ENCODE peak calls at places on chromosome 18, in five cellular contexts. One of them, this sample, is unnamed.

GRCh38 chr18:63128242-63128967 is 191.2 kb downstream of the BCL2 start:
- DNase-seq in neuronal stem cell: no peak
- DNase-seq in SJSA1: no peak
- DNase-seq in IMR-90: no peak
- DNase-seq in esophagus squamous epithelium: no peak
- DNase-seq in this sample: no peak

GRCh38 chr18:25164837-25165791 is 186.9 kb downstream of the ZNF521 start:
- DNase-seq in neuronal stem cell: no peak
- DNase-seq in esophagus squamous epithelium: no peak
- DNase-seq in SJSA1: peak; percentile 20
- DNase-seq in IMR-90: peak; percentile 84
- DNase-seq in this sample: no peak

GRCh38 chr18:49527631-49528327 is 34.1 kb upstream of the LIPG start:
- DNase-seq in esophagus squamous epithelium: no peak
- DNase-seq in IMR-90: no peak
- DNase-seq in neuronal stem cell: no peak
- DNase-seq in SJSA1: peak; percentile 68
- DNase-seq in this sample: no peak

GRCh38 chr18:56043691-56044090 is 455.7 kb upstream of the TCF4 start:
- DNase-seq in esophagus squamous epithelium: no peak
- DNase-seq in SJSA1: no peak
- DNase-seq in neuronal stem cell: no peak
- DNase-seq in IMR-90: no peak
- DNase-seq in this sample: no peak

GRCh38 chr18:37484893-37485834 is 80.4 kb downstream of the CELF4 start:
- DNase-seq in SJSA1: no peak
- DNase-seq in IMR-90: peak; percentile 5
- DNase-seq in esophagus squamous epithelium: no peak
- DNase-seq in neuronal stem cell: peak; percentile 42
- DNase-seq in this sample: no peak

GRCh38 chr18:11074879-11075278 is 74.5 kb downstream of the PIEZO2 start:
- DNase-seq in esophagus squamous epithelium: no peak
- DNase-seq in SJSA1: peak; percentile 6
- DNase-seq in neuronal stem cell: no peak
- DNase-seq in IMR-90: peak; percentile 11
- DNase-seq in this sample: no peak

GRCh38 chr18:3441290-3441689 is 8.7 kb upstream of the TGIF1 start:
- DNase-seq in esophagus squamous epithelium: no peak
- DNase-seq in neuronal stem cell: no peak
- DNase-seq in SJSA1: peak; percentile 22
- DNase-seq in IMR-90: no peak
- DNase-seq in this sample: no peak

GRCh38 chr18:9705183-9705864 is 2.8 kb upstream of the RAB31 start:
- DNase-seq in SJSA1: peak; percentile 54
- DNase-seq in esophagus squamous epithelium: no peak
- DNase-seq in neuronal stem cell: no peak
- DNase-seq in IMR-90: peak; percentile 76
- DNase-seq in this sample: no peak

GRCh38 chr18:76721207-76721996 is 101.0 kb upstream of the ZNF236 start:
- DNase-seq in IMR-90: no peak
- DNase-seq in esophagus squamous epithelium: no peak
- DNase-seq in neuronal stem cell: no peak
- DNase-seq in SJSA1: no peak
- DNase-seq in this sample: peak; percentile 26

GRCh38 chr18:43010611-43011010 is 104.9 kb downstream of the RIT2 start:
- DNase-seq in SJSA1: no peak
- DNase-seq in neuronal stem cell: no peak
- DNase-seq in esophagus squamous epithelium: no peak
- DNase-seq in IMR-90: no peak
- DNase-seq in this sample: no peak

GRCh38 chr18:3790702-3791101 is 340.7 kb downstream of the TGIF1 start:
- DNase-seq in SJSA1: no peak
- DNase-seq in esophagus squamous epithelium: no peak
- DNase-seq in neuronal stem cell: no peak
- DNase-seq in IMR-90: no peak
- DNase-seq in this sample: no peak

GRCh38 chr18:22302152-22302551 is 115.6 kb downstream of the CTAGE1 start:
- DNase-seq in SJSA1: no peak
- DNase-seq in IMR-90: no peak
- DNase-seq in esophagus squamous epithelium: no peak
- DNase-seq in neuronal stem cell: no peak
- DNase-seq in this sample: no peak

GRCh38 chr18:62262050-62262449 is 63.1 kb upstream of the TNFRSF11A start:
- DNase-seq in esophagus squamous epithelium: no peak
- DNase-seq in IMR-90: no peak
- DNase-seq in SJSA1: no peak
- DNase-seq in neuronal stem cell: no peak
- DNase-seq in this sample: no peak

GRCh38 chr18:34370704-34371405 is 146.1 kb upstream of the NOL4 start:
- DNase-seq in IMR-90: no peak
- DNase-seq in SJSA1: no peak
- DNase-seq in neuronal stem cell: no peak
- DNase-seq in esophagus squamous epithelium: no peak
- DNase-seq in this sample: no peak

GRCh38 chr18:56995579-56996194 is 151.2 kb upstream of the BOD1L2 start:
- DNase-seq in SJSA1: no peak
- DNase-seq in esophagus squamous epithelium: no peak
- DNase-seq in IMR-90: no peak
- DNase-seq in neuronal stem cell: no peak
- DNase-seq in this sample: no peak

GRCh38 chr18:3466051-3466450 is 16.1 kb downstream of the TGIF1 start:
- DNase-seq in neuronal stem cell: no peak
- DNase-seq in SJSA1: no peak
- DNase-seq in IMR-90: peak; percentile 90
- DNase-seq in esophagus squamous epithelium: no peak
- DNase-seq in this sample: no peak

DNA sequence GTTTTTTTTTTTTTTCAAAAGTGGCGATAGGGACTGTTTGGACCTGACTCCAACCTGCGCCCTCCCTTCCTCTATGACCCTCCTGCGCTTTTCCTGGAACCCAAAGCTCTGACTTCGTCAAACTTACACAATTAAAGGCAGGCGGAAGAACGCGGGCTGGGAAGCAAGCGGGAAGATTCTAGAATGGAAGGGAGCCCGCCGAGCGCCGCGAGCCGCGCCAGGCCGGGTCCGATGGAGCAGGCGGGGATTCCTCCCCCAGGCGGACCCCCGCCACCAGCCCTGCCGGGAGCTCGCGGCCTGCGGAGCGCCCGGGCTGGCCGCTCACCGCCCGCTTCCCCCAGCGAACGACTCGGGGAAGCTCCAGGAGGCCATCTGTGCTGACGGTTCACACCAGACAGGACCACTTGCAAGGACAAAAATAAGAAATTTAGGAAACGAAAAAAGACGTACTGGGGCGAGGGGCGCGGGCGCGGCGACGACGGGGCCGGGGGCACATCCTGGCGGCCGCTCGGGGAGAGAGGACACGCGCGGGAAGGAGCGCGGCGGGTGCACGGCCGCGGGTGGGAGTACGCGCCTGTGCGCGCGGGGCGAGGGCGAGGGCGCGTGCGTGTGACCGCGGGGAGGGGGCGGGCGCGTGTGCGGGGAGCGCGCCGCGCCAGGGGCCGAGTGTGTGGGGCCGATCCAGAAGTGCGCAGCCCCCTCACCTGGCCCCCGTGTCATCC is 1.1 kb upstream of the SALL3 start:
- DNase-seq in IMR-90: no peak
- DNase-seq in neuronal stem cell: no peak
- DNase-seq in esophagus squamous epithelium: no peak
- DNase-seq in SJSA1: no peak
- DNase-seq in this sample: no peak
- H3K9me3 ChIP-seq in IMR-90: peaks cover 6% of the 10 kb centered on the region
- H3K9me3 ChIP-seq in neuronal stem cell: peaks cover 2% of the 10 kb centered on the region
- H3K9me3 ChIP-seq in esophagus squamous epithelium: no peaks in the 10 kb centered on the region
- H3K9me3 ChIP-seq in SJSA1: peaks cover 21% of the 10 kb centered on the region
- H3K9me3 ChIP-seq in this sample: no peaks in the 10 kb centered on the region

GRCh38 chr18:809985-810642 is 1.9 kb downstream of the YES1 start:
- DNase-seq in neuronal stem cell: no peak
- DNase-seq in esophagus squamous epithelium: no peak
- DNase-seq in SJSA1: no peak
- DNase-seq in IMR-90: no peak
- DNase-seq in this sample: no peak
- H3K27me3 ChIP-seq in neuronal stem cell: no peaks in the 10 kb centered on the region
- H3K27me3 ChIP-seq in esophagus squamous epithelium: no peaks in the 10 kb centered on the region
- H3K27me3 ChIP-seq in SJSA1: no peaks in the 10 kb centered on the region
- H3K27me3 ChIP-seq in IMR-90: no peaks in the 10 kb centered on the region
- H3K27me3 ChIP-seq in this sample: no peaks in the 10 kb centered on the region

DNA sequence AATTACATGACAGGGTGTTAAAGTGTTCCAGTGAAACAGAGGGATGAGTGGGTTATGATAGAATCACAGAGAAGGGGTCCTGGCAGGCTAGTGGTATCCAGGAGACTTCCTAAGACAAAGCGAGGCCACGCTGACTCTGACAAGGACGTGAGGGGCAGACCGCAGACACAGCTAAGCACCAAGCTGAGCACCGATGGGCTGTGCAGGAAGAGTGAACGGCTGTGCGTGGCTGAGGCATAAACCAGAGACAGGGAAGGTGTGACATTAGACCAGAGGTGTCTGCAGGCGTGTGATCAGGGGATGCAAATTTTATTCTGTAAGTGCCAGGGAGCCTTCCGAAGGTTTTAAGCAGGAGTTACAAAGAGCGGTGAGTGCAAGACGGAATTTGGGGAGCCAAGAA is 69.9 kb downstream of the PRELID3A start:
- DNase-seq in SJSA1: no peak
- DNase-seq in IMR-90: no peak
- DNase-seq in neuronal stem cell: no peak
- DNase-seq in esophagus squamous epithelium: no peak
- DNase-seq in this sample: no peak
- H3K9me3 ChIP-seq in SJSA1: no peaks in the 10 kb centered on the region
- H3K9me3 ChIP-seq in IMR-90: no peaks in the 10 kb centered on the region
- H3K9me3 ChIP-seq in neuronal stem cell: peaks cover 5% of the 10 kb centered on the region
- H3K9me3 ChIP-seq in esophagus squamous epithelium: no peaks in the 10 kb centered on the region
- H3K9me3 ChIP-seq in this sample: no peaks in the 10 kb centered on the region

GRCh38 chr18:48418409-48419267 is 9.5 kb upstream of the ZBTB7C start:
- DNase-seq in neuronal stem cell: no peak
- DNase-seq in SJSA1: peak; percentile 34
- DNase-seq in esophagus squamous epithelium: no peak
- DNase-seq in IMR-90: no peak
- DNase-seq in this sample: no peak

GRCh38 chr18:48422947-48423378 is 13.8 kb upstream of the ZBTB7C start:
- DNase-seq in esophagus squamous epithelium: no peak
- DNase-seq in SJSA1: no peak
- DNase-seq in neuronal stem cell: no peak
- DNase-seq in IMR-90: no peak
- DNase-seq in this sample: no peak

GRCh38 chr18:48419268-48420022 is 10.3 kb upstream of the ZBTB7C start:
- DNase-seq in esophagus squamous epithelium: no peak
- DNase-seq in neuronal stem cell: no peak
- DNase-seq in IMR-90: no peak
- DNase-seq in SJSA1: no peak
- DNase-seq in this sample: no peak

GRCh38 chr18:48412339-48412929 is 3.3 kb upstream of the ZBTB7C start:
- DNase-seq in IMR-90: no peak
- DNase-seq in SJSA1: peak; percentile 34
- DNase-seq in esophagus squamous epithelium: no peak
- DNase-seq in neuronal stem cell: no peak
- DNase-seq in this sample: no peak

DNA sequence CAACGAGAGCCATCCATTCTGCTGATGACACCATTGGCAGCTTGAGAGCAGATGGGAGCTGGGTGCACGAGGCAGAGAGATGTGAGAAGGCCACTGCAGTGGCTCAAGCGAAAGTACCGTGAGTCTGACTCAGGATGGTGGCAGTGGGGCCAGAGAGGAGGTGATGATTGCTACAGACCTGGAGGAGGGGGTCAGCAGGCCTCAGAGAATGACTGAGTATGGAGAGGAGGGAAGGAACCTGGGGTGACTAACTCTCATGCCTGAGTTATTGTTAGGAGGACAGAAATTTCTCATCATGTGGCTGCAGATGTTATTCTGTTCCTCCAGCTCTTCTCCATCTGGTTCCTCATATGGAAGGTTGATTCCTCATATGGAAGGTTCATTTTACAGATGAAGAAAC is 8.8 kb upstream of the ZBTB7C start:
- DNase-seq in esophagus squamous epithelium: no peak
- DNase-seq in IMR-90: no peak
- DNase-seq in SJSA1: no peak
- DNase-seq in neuronal stem cell: no peak
- DNase-seq in this sample: no peak
- H3K27me3 ChIP-seq in esophagus squamous epithelium: peaks cover 13% of the 10 kb centered on the region
- H3K27me3 ChIP-seq in IMR-90: peaks cover 33% of the 10 kb centered on the region
- H3K27me3 ChIP-seq in SJSA1: peaks cover 6% of the 10 kb centered on the region
- H3K27me3 ChIP-seq in neuronal stem cell: no peaks in the 10 kb centered on the region
- H3K27me3 ChIP-seq in this sample: peaks cover 6% of the 10 kb centered on the region

DNA sequence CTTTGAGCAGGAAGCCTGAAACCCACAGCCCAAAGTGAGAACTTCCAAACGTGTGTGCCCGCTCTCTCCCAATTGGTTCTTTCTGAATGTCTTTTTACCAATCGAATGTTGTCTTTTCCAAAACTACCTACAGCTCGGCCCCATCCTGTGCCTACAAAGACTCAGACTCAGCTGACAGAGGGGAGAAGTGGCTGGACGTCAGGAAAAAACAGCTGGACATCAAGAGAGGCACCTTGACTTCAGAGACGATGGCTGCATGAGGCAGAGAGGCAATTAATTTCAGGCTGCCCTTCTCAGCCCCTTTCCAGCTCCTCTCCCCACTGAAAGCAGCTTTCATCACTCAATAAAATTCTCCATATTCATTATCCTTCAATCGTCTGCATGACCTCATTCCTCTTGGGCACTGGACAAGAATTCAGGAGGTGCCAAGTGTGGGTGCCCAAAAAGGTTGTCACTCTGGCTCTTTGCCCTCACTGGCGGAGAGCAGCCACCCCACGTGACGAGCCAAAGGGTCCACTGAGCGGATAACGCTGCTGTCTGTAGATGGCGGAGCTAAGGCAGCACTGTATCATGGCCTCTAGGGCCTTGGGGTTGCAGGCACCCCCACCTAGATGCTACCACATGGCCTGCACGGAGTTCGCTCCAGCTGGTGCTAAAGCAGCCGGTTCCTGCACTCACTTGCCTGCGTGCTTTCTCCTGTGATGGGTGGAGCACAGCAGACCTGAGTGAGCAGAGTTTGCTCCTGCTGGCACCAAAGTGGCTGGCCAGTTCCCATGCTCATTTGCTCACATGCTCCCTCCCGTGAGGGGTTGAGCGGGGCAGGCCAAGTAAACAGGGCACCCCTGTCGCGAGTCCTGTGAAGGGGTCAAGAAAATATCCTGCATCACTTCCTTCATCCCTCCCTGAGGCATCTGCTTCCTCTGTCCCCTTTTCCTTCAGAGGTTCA is 37.9 kb downstream of the FAM210A start:
- DNase-seq in neuronal stem cell: no peak
- DNase-seq in esophagus squamous epithelium: no peak
- DNase-seq in IMR-90: no peak
- DNase-seq in SJSA1: no peak
- DNase-seq in this sample: no peak
- H3K9me3 ChIP-seq in neuronal stem cell: no peaks in the 10 kb centered on the region
- H3K9me3 ChIP-seq in esophagus squamous epithelium: no peaks in the 10 kb centered on the region
- H3K9me3 ChIP-seq in IMR-90: no peaks in the 10 kb centered on the region
- H3K9me3 ChIP-seq in SJSA1: peaks cover 3% of the 10 kb centered on the region
- H3K9me3 ChIP-seq in this sample: no peaks in the 10 kb centered on the region